ENCODE peak calls at places on chromosomes 13 and 19, in seven cellular contexts. W is nucleus accumbens; G is stimulated activated CD4-positive, alpha-beta T cell treated with anti-CD3 and anti-CD28 coated beads, Interleukin-4, amount 100 ng/mL, for 4 hours; F is T-helper 2 cell; C is activated CD4-positive, alpha-beta T cell treated with anti-CD3 and anti-CD28 coated beads, Interleukin-2, amount 50 U/mL, for 24 hours; P is left kidney; K is stimulated activated naive CD4-positive, alpha-beta T cell treated with Interleukin-2 at 50 U/mL for 16 hours. Q is an unnamed sample.

GRCh38 chr19:39845621-39846175 is 481 bp downstream of the FBL start:
- DNase-seq in G (no peak), F (no peak), W (no peak), P (peak), C (no peak), K (no peak), Q (no peak)

GRCh38 chr19:1492474-1493006 is 1.6 kb downstream of the REEP6 start:
- DNase-seq in K (no peak), W (no peak), C (no peak), F (no peak), P (no peak), G (no peak), Q (no peak)

GRCh38 chr19:49256691-49257090 is 68.3 kb downstream of the SLC6A16 start:
- DNase-seq in K (no peak), G (no peak), C (no peak), P (no peak), F (no peak), W (no peak), Q (no peak)

GRCh38 chr19:34348899-34349487 is 16.0 kb upstream of the GPI start:
- DNase-seq in C (no peak), W (no peak), K (no peak), P (no peak), F (no peak), G (no peak), Q (no peak)

GRCh38 chr19:38319421-38320258 is at the start of gene KCNK6:
- DNase-seq in C (peak), G (peak), K (peak), W (no peak), P (peak), F (peak), Q (peak)

GRCh38 chr19:27966390-27966816 is 1246.5 kb downstream of the UQCRFS1 start:
- DNase-seq in P (peak), K (no peak), W (no peak), F (peak), C (no peak), G (no peak), Q (no peak)

GRCh38 chr19:16595097-16595496 is 22.9 kb upstream of the SLC35E1 start:
- DNase-seq in W (no peak), K (no peak), P (no peak), F (no peak), G (no peak), C (no peak), Q (no peak)

GRCh38 chr19:7191946-7192691 is 102.1 kb downstream of the INSR start:
- DNase-seq in W (no peak), G (no peak), F (peak), P (no peak), K (peak), C (peak), Q (no peak)

GRCh38 chr13:38348890-38349289 is 761 bp upstream of the UFM1 start:
- DNase-seq in W (no peak), G (peak), F (peak), P (peak), C (no peak), K (peak), Q (no peak)

GRCh38 chr13:73952683-73953082 is 181.5 kb downstream of the KLF12 start:
- DNase-seq in P (no peak), C (no peak), F (no peak), K (no peak), G (no peak), W (no peak), Q (no peak)

GRCh38 chr13:33249066-33249465 is 36.5 kb downstream of the STARD13 start:
- DNase-seq in P (no peak), K (no peak), F (no peak), W (no peak), G (no peak), C (no peak), Q (no peak)

GRCh38 chr13:88908896-88909535 is 1237.8 kb downstream of the SLITRK5 start:
- DNase-seq in C (no peak), G (no peak), K (no peak), W (no peak), F (no peak), P (peak), Q (no peak)

GRCh38 chr13:37648604-37649003 is 50.0 kb upstream of the POSTN start:
- DNase-seq in G (no peak), W (no peak), C (no peak), K (no peak), F (no peak), P (no peak), Q (no peak)

GRCh38 chr13:110524484-110525254 is 36.9 kb downstream of the RAB20 start:
- DNase-seq in W (no peak), P (peak), F (peak), G (no peak), C (no peak), K (no peak), Q (no peak)

GRCh38 chr19:11639602-11640471 is 42.6 kb downstream of the ZNF627 start:
- DNase-seq in F (peak), K (peak), G (peak), P (peak), W (peak), C (peak), Q (peak)